ENCODE peak calls at places on chromosome 5, in five cellular contexts. One of them, this sample, is unnamed. For H3K4me1, the result is how much of the 10 kb centered on the place peaks cover.

GRCh38 chr5:59319286-59319685 is 574.2 kb downstream of the PDE4D start:
- DNase-seq in heart right ventricle: no peak
- DNase-seq in neuronal stem cell: no peak
- DNase-seq in thoracic aorta: no peak
- DNase-seq in fibroblast of lung: no peak
- DNase-seq in this sample: no peak

GRCh38 chr5:167771565-167771964 is 519.9 kb upstream of the WWC1 start:
- DNase-seq in heart right ventricle: no peak
- DNase-seq in neuronal stem cell: no peak
- DNase-seq in thoracic aorta: no peak
- DNase-seq in fibroblast of lung: no peak
- DNase-seq in this sample: no peak

GRCh38 chr5:142679744-142680143 is 6.1 kb downstream of the FGF1 start:
- DNase-seq in heart right ventricle: no peak
- DNase-seq in neuronal stem cell: no peak
- DNase-seq in thoracic aorta: no peak
- DNase-seq in fibroblast of lung: no peak
- DNase-seq in this sample: no peak

GRCh38 chr5:80216753-80217596 is 38.9 kb downstream of the SERINC5 start:
- DNase-seq in heart right ventricle: peak
- DNase-seq in neuronal stem cell: no peak
- DNase-seq in thoracic aorta: peak
- DNase-seq in fibroblast of lung: no peak
- DNase-seq in this sample: peak

GRCh38 chr5:66144799-66145390 is 795 bp downstream of the SREK1 start:
- DNase-seq in heart right ventricle: no peak
- DNase-seq in neuronal stem cell: no peak
- DNase-seq in thoracic aorta: peak
- DNase-seq in fibroblast of lung: no peak
- DNase-seq in this sample: no peak

GRCh38 chr5:528625-529511 is 4.6 kb upstream of the SLC9A3 start:
- DNase-seq in heart right ventricle: peak
- DNase-seq in neuronal stem cell: no peak
- DNase-seq in thoracic aorta: no peak
- DNase-seq in fibroblast of lung: no peak
- DNase-seq in this sample: no peak

GRCh38 chr5:57366744-57367143 is 115.9 kb downstream of the ACTBL2 start:
- DNase-seq in heart right ventricle: no peak
- DNase-seq in neuronal stem cell: no peak
- DNase-seq in thoracic aorta: no peak
- DNase-seq in fibroblast of lung: no peak
- DNase-seq in this sample: no peak

GRCh38 chr5:80554646-80555045 is 15.4 kb downstream of the ANKRD34B start:
- DNase-seq in heart right ventricle: no peak
- DNase-seq in neuronal stem cell: no peak
- DNase-seq in thoracic aorta: no peak
- DNase-seq in fibroblast of lung: no peak
- DNase-seq in this sample: no peak

GRCh38 chr5:98066910-98067309 is 706.6 kb upstream of the RGMB start:
- DNase-seq in heart right ventricle: no peak
- DNase-seq in neuronal stem cell: no peak
- DNase-seq in thoracic aorta: no peak
- DNase-seq in fibroblast of lung: no peak
- DNase-seq in this sample: no peak

GRCh38 chr5:100693481-100693880 is 158.3 kb downstream of the FAM174A start:
- DNase-seq in heart right ventricle: no peak
- DNase-seq in neuronal stem cell: no peak
- DNase-seq in thoracic aorta: no peak
- DNase-seq in fibroblast of lung: no peak
- DNase-seq in this sample: no peak

GRCh38 chr5:109700516-109701174 is 10.9 kb downstream of the MAN2A1 start:
- DNase-seq in heart right ventricle: no peak
- DNase-seq in neuronal stem cell: no peak
- DNase-seq in thoracic aorta: no peak
- DNase-seq in fibroblast of lung: no peak
- DNase-seq in this sample: no peak

GRCh38 chr5:122469520-122469919 is 157.5 kb downstream of the SNCAIP start:
- DNase-seq in heart right ventricle: no peak
- DNase-seq in neuronal stem cell: no peak
- DNase-seq in thoracic aorta: no peak
- DNase-seq in fibroblast of lung: no peak
- DNase-seq in this sample: no peak

GRCh38 chr5:106121972-106122605 is 1548.6 kb downstream of the EFNA5 start:
- DNase-seq in heart right ventricle: no peak
- DNase-seq in neuronal stem cell: no peak
- DNase-seq in thoracic aorta: no peak
- DNase-seq in fibroblast of lung: no peak
- DNase-seq in this sample: no peak

GRCh38 chr5:172586118-172587060 is 54.7 kb upstream of the NEURL1B start:
- DNase-seq in heart right ventricle: no peak
- DNase-seq in neuronal stem cell: no peak
- DNase-seq in thoracic aorta: no peak
- DNase-seq in fibroblast of lung: no peak
- DNase-seq in this sample: no peak

GRCh38 chr5:71786337-71787060 is 67.4 kb downstream of the CARTPT start:
- DNase-seq in heart right ventricle: no peak
- DNase-seq in neuronal stem cell: no peak
- DNase-seq in thoracic aorta: no peak
- DNase-seq in fibroblast of lung: no peak
- DNase-seq in this sample: no peak

GRCh38 chr5:55407984-55408383 is 100.2 kb downstream of the MTREX start:
- DNase-seq in heart right ventricle: no peak
- DNase-seq in neuronal stem cell: no peak
- DNase-seq in thoracic aorta: no peak
- DNase-seq in fibroblast of lung: no peak
- DNase-seq in this sample: no peak

GRCh38 chr5:170479484-170479883 is 24.3 kb upstream of the KCNIP1 start:
- DNase-seq in heart right ventricle: no peak
- DNase-seq in neuronal stem cell: no peak
- DNase-seq in thoracic aorta: no peak
- DNase-seq in fibroblast of lung: peak
- DNase-seq in this sample: no peak

GRCh38 chr5:171806976-171807823 is 21.6 kb downstream of the SMIM23 start:
- DNase-seq in heart right ventricle: no peak
- DNase-seq in neuronal stem cell: no peak
- DNase-seq in thoracic aorta: no peak
- DNase-seq in fibroblast of lung: peak
- DNase-seq in this sample: no peak

GRCh38 chr5:20497356-20497755 is 509.4 kb upstream of the CDH18 start:
- DNase-seq in heart right ventricle: no peak
- DNase-seq in neuronal stem cell: no peak
- DNase-seq in thoracic aorta: no peak
- DNase-seq in fibroblast of lung: no peak
- DNase-seq in this sample: no peak

GRCh38 chr5:2015116-2015848 is 132.6 kb upstream of the IRX4 start:
- DNase-seq in heart right ventricle: no peak
- DNase-seq in neuronal stem cell: no peak
- DNase-seq in thoracic aorta: no peak
- DNase-seq in fibroblast of lung: no peak
- DNase-seq in this sample: no peak

GRCh38 chr5:73652391-73652790 is 26.4 kb downstream of the ARHGEF28 start:
- DNase-seq in heart right ventricle: no peak
- DNase-seq in neuronal stem cell: no peak
- DNase-seq in thoracic aorta: no peak
- DNase-seq in fibroblast of lung: no peak
- DNase-seq in this sample: no peak

GRCh38 chr5:32272746-32273145 is 40.0 kb downstream of the MTMR12 start:
- DNase-seq in heart right ventricle: no peak
- DNase-seq in neuronal stem cell: no peak
- DNase-seq in thoracic aorta: no peak
- DNase-seq in fibroblast of lung: no peak
- DNase-seq in this sample: no peak

GRCh38 chr5:123035950-123036390 is 555 bp downstream of the PPIC start:
- DNase-seq in heart right ventricle: no peak
- DNase-seq in neuronal stem cell: peak
- DNase-seq in thoracic aorta: peak
- DNase-seq in fibroblast of lung: peak
- DNase-seq in this sample: peak

GRCh38 chr5:135340568-135340967 is 58.5 kb downstream of the MACROH2A1 start:
- DNase-seq in heart right ventricle: no peak
- DNase-seq in neuronal stem cell: no peak
- DNase-seq in thoracic aorta: no peak
- DNase-seq in fibroblast of lung: no peak
- DNase-seq in this sample: no peak

GRCh38 chr5:125012727-125013451 is 266.4 kb upstream of the ZNF608 start:
- DNase-seq in heart right ventricle: no peak
- DNase-seq in neuronal stem cell: no peak
- DNase-seq in thoracic aorta: no peak
- DNase-seq in fibroblast of lung: no peak
- DNase-seq in this sample: no peak

GRCh38 chr5:66742083-66742895 is 146.1 kb downstream of the MAST4 start:
- DNase-seq in heart right ventricle: peak
- DNase-seq in neuronal stem cell: no peak
- DNase-seq in thoracic aorta: no peak
- DNase-seq in fibroblast of lung: peak
- DNase-seq in this sample: no peak

GRCh38 chr5:28896949-28897348 is 1858.6 kb upstream of the CDH9 start:
- DNase-seq in heart right ventricle: no peak
- DNase-seq in neuronal stem cell: no peak
- DNase-seq in thoracic aorta: no peak
- DNase-seq in fibroblast of lung: no peak
- DNase-seq in this sample: no peak

GRCh38 chr5:137144656-137145055 is 354.5 kb downstream of the SPOCK1 start:
- DNase-seq in heart right ventricle: no peak
- DNase-seq in neuronal stem cell: no peak
- DNase-seq in thoracic aorta: no peak
- DNase-seq in fibroblast of lung: no peak
- DNase-seq in this sample: no peak

GRCh38 chr5:157548513-157549282 is 26.9 kb downstream of the ADAM19 start:
- DNase-seq in heart right ventricle: no peak
- DNase-seq in neuronal stem cell: no peak
- DNase-seq in thoracic aorta: no peak
- DNase-seq in fibroblast of lung: peak
- DNase-seq in this sample: peak

GRCh38 chr5:157546456-157547100 is 29.0 kb downstream of the ADAM19 start:
- DNase-seq in heart right ventricle: peak
- DNase-seq in neuronal stem cell: no peak
- DNase-seq in thoracic aorta: no peak
- DNase-seq in fibroblast of lung: peak
- DNase-seq in this sample: no peak

GRCh38 chr5:157549283-157549629 is 26.3 kb downstream of the ADAM19 start:
- DNase-seq in heart right ventricle: no peak
- DNase-seq in neuronal stem cell: no peak
- DNase-seq in thoracic aorta: no peak
- DNase-seq in fibroblast of lung: no peak
- DNase-seq in this sample: no peak

GRCh38 chr5:157549954-157550549 is 25.5 kb downstream of the ADAM19 start:
- DNase-seq in heart right ventricle: no peak
- DNase-seq in neuronal stem cell: no peak
- DNase-seq in thoracic aorta: no peak
- DNase-seq in fibroblast of lung: no peak
- DNase-seq in this sample: no peak

DNA sequence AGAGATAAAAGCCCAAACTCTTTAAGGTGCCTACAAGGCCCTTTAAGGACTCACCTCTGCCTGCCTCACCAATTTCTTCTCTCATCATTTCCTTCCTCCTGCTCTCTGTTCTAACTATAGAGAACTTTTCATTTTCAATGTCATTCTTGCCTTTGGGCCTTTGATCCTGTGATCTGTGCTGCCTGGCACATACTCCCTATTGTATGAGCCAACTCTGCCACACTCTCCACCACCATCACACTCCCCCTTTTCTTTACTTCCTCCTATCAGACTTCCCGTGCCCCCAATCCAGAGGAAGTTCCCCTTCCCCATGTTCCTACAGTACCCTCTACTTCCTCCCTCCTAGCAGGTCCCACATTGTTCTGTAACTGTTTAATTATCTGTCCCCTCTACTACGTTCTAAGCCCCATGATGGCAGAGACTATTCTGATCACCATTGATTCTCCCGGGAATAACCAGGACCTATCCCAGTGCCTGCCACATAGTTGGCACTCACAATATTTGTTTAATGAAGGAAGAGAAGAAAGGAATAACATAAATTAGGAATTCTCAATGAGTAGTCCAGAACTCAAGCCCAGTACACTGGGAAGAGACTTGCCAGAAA is 27.6 kb downstream of the ADAM19 start:
- DNase-seq in heart right ventricle: no peak
- DNase-seq in neuronal stem cell: no peak
- DNase-seq in thoracic aorta: no peak
- DNase-seq in fibroblast of lung: no peak
- DNase-seq in this sample: no peak
- H3K4me3 ChIP-seq in heart right ventricle: no peak
- H3K4me3 ChIP-seq in neuronal stem cell: no peak
- H3K4me3 ChIP-seq in thoracic aorta: no peak
- H3K4me3 ChIP-seq in fibroblast of lung: no peak
- H3K4me3 ChIP-seq in this sample: no peak

GRCh38 chr5:149132474-149132873 is 8.8 kb upstream of the ABLIM3 start:
- DNase-seq in heart right ventricle: no peak
- DNase-seq in neuronal stem cell: no peak
- DNase-seq in thoracic aorta: no peak
- DNase-seq in fibroblast of lung: peak
- DNase-seq in this sample: no peak
- H3K4me1 ChIP-seq in heart right ventricle: half or more
- H3K4me1 ChIP-seq in neuronal stem cell: under half
- H3K4me1 ChIP-seq in thoracic aorta: under half
- H3K4me1 ChIP-seq in fibroblast of lung: under half
- H3K4me1 ChIP-seq in this sample: under half

DNA sequence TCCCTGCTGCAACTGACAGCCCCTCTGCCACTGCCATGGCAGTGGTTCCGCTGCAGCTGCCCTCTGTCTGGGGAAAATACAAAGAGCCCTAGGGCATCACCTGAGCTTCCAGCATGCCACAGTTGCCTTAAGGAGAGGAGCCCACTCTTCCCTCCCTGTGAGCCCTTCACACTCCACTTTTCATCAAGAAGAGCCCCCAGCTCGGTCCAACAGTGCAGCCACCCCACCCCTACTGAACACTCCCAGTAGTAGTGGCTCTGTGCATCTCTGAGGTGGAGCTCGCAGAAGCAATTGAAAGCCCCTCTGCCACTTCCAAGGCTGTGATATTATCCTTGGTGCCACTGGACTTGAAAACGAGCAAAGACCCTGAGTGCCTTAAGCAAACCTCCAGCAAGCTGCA is 696.8 kb upstream of the COX7C start:
- DNase-seq in heart right ventricle: no peak
- DNase-seq in neuronal stem cell: no peak
- DNase-seq in thoracic aorta: no peak
- DNase-seq in fibroblast of lung: no peak
- DNase-seq in this sample: no peak
- H3K4me3 ChIP-seq in heart right ventricle: no peak
- H3K4me3 ChIP-seq in neuronal stem cell: no peak
- H3K4me3 ChIP-seq in thoracic aorta: no peak
- H3K4me3 ChIP-seq in fibroblast of lung: no peak
- H3K4me3 ChIP-seq in this sample: no peak

GRCh38 chr5:150789431-150789830 is 10.9 kb downstream of the SMIM3 start:
- DNase-seq in heart right ventricle: no peak
- DNase-seq in neuronal stem cell: no peak
- DNase-seq in thoracic aorta: no peak
- DNase-seq in fibroblast of lung: peak
- DNase-seq in this sample: no peak

GRCh38 chr5:150788974-150789373 is 10.4 kb downstream of the SMIM3 start:
- DNase-seq in heart right ventricle: no peak
- DNase-seq in neuronal stem cell: no peak
- DNase-seq in thoracic aorta: no peak
- DNase-seq in fibroblast of lung: no peak
- DNase-seq in this sample: no peak

GRCh38 chr5:150789943-150790611 is 11.5 kb downstream of the SMIM3 start:
- DNase-seq in heart right ventricle: no peak
- DNase-seq in neuronal stem cell: no peak
- DNase-seq in thoracic aorta: peak
- DNase-seq in fibroblast of lung: peak
- DNase-seq in this sample: peak

GRCh38 chr5:150794927-150795326 is 16.4 kb downstream of the SMIM3 start:
- DNase-seq in heart right ventricle: no peak
- DNase-seq in neuronal stem cell: no peak
- DNase-seq in thoracic aorta: no peak
- DNase-seq in fibroblast of lung: no peak
- DNase-seq in this sample: no peak

GRCh38 chr5:150791536-150791935 is 13.0 kb downstream of the SMIM3 start:
- DNase-seq in heart right ventricle: no peak
- DNase-seq in neuronal stem cell: no peak
- DNase-seq in thoracic aorta: no peak
- DNase-seq in fibroblast of lung: peak
- DNase-seq in this sample: no peak
- H3K4me1 ChIP-seq in heart right ventricle: half or more
- H3K4me1 ChIP-seq in neuronal stem cell: under half
- H3K4me1 ChIP-seq in thoracic aorta: half or more
- H3K4me1 ChIP-seq in fibroblast of lung: under half
- H3K4me1 ChIP-seq in this sample: under half

This sample was measured in ascending aorta.